ENCODE peak calls at places on chromosomes 12 and 14, in six cellular contexts. E is testis, O is prostate gland, L is HepG2, Y is adrenal gland, H is uterus. A is an unnamed sample.

GRCh38 chr12:51324953-51325352 is 979 bp upstream of the BIN2 start:
- DNase-seq in H (no peak), L (no peak), O (no peak), E (no peak), Y (no peak), A (no peak)

GRCh38 chr12:96399081-96399918 is 939 bp downstream of the CDK17 start:
- DNase-seq in Y (peak), O (peak), L (peak), H (peak), E (peak), A (peak)

GRCh38 chr14:93269341-93270068 is 62.4 kb downstream of the UBR7 start:
- DNase-seq in H (no peak), E (no peak), L (peak), O (no peak), Y (no peak), A (no peak)

GRCh38 chr12:19307451-19307850 is 131.8 kb upstream of the AEBP2 start:
- DNase-seq in H (no peak), O (no peak), L (no peak), Y (no peak), E (no peak), A (no peak)

GRCh38 chr14:53151867-53152626 is 1.1 kb downstream of the DDHD1 start:
- DNase-seq in Y (peak), H (peak), E (peak), L (peak), O (peak), A (peak)

GRCh38 chr14:77140343-77140936 is 1.2 kb downstream of the ZDHHC22 start:
- DNase-seq in E (no peak), O (no peak), L (no peak), H (no peak), Y (no peak), A (no peak)

GRCh38 chr12:118448341-118448740 is 72.0 kb downstream of the SUDS3 start:
- DNase-seq in O (no peak), E (no peak), L (no peak), H (no peak), Y (no peak), A (no peak)

GRCh38 chr14:35047961-35048513 is 2.0 kb downstream of the FAM177A1 start:
- DNase-seq in O (no peak), Y (no peak), H (no peak), L (peak), E (no peak), A (no peak)

GRCh38 chr14:91126761-91127160 is 12.9 kb downstream of the DGLUCY start:
- DNase-seq in L (no peak), O (no peak), H (no peak), Y (no peak), E (no peak), A (no peak)

GRCh38 chr12:57619434-57620244 is 8.4 kb downstream of the ARHGEF25 start:
- DNase-seq in L (no peak), E (no peak), Y (no peak), O (no peak), H (no peak), A (no peak)

GRCh38 chr12:14558377-14559051 is 9.2 kb downstream of the PLBD1 start:
- DNase-seq in O (no peak), Y (no peak), L (no peak), E (no peak), H (no peak), A (no peak)

GRCh38 chr14:63523735-63524408 is 19.3 kb downstream of the PPP2R5E start:
- DNase-seq in E (no peak), Y (no peak), L (no peak), H (no peak), O (no peak), A (no peak)

DNA sequence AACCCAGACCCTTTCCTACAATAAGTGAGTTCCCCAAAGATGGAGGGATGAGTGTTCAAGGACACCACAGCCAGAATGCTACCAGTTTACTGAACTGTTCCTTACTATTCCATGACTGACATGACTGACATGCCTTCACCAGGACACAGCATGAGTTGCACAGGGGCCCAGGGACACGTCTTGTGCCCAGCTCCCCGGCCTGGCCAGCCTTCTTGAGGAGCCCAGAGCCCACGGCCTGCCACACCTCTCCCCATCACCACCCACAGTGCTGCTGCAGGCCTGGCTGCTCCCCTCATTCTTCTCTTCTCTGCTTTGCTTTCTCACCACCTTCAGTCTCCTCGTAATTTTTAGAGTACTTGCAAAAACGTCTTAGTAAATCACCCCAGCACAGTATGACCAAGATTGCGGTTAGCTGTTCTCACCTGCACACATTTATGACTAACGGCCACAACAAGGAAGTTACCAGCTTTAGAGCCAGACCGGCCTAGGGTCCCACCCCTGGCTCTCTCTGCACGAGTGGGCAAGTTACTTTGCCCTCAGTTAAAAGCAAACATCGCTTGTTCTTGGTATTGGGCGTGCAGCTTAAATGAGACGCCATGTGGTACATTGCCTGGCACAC is 18.5 kb downstream of the PPP2R5E start:
- DNase-seq in H (no peak), E (no peak), L (no peak), O (no peak), Y (no peak), A (no peak)
- TF ChIP-seq POLR2A in H (no peak), E (no peak), L (no peak), O (no peak), Y (no peak), A (no peak)

GRCh38 chr12:106955377-106956047 is at the start of gene TMEM263:
- DNase-seq in E (peak), L (peak), Y (peak), O (peak), H (peak), A (peak)
- TF ChIP-seq POLR2A in E (peak), L (peak), Y (peak), O (peak), H (peak), A (peak)

DNA sequence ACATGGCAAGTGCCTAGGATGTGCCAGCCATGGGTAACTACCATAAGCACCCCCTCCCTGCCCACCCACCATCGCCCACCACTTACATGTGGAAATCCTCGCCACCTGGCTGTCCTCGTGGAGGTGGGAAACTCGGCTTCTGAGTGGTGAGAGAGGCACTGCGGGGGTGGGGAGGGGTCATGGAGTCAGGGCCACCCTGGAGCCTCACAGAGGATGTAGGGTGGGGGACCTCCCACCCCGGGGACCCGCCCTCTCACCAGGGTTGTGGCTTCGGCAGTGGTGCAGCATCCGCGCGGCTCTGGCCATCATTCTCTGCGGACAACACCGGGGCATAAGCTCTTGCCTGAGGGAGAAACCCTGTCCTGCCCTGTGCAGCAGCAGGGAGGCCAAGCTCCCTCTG is 12.6 kb upstream of the ENDOU start:
- DNase-seq in E (no peak), Y (no peak), H (peak), L (no peak), O (no peak), A (no peak)
- TF ChIP-seq POLR2A in E (no peak), Y (no peak), H (no peak), L (no peak), O (no peak), A (no peak)

DNA sequence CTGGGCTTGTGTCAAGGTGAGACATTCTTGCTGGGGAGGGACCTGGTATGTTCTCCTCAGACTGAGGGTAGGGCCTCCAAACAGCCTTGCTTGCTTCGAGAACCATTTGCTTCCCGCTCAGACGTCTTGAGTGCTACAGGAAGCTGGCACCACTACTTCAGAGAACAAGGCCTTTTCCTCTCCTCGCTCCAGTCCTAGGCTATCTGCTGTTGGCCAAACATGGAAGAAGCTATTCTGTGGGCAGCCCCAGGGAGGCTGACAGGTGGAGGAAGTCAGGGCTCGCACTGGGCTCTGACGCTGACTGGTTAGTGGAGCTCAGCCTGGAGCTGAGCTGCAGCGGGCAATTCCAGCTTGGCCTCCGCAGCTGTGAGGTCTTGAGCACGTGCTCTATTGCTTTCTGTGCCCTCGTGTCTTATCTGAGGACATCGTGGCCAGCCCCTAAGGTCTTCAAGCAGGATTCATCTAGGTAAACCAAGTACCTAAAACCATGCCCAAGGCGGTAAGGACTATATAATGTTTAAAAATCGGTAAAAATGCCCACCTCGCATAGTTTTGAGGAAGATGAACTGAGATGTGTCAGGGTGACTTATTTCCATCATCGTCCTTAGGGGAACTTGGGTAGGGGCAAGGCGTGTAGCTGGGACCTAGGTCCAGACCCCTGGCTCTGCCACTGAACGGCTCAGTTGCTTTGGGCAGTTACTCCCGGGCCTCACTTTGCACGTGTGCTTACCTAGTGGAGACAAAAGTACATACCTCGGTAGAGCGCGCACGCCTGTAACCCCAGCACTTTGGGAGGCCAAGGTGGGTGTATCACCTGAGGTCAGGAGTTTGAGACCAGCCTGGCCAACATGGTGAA is 4.3 kb downstream of the GAPDH start:
- DNase-seq in Y (peak), O (no peak), E (no peak), L (peak), H (no peak), A (no peak)
- TF ChIP-seq POLR2A in Y (no peak), O (no peak), E (no peak), L (peak), H (no peak), A (peak)

GRCh38 chr14:64947710-64948611 is 5.4 kb upstream of the GPX2 start:
- DNase-seq in Y (peak), H (no peak), O (no peak), L (peak), E (no peak), A (no peak)
- TF ChIP-seq POLR2A in Y (no peak), H (no peak), O (no peak), L (peak), E (no peak), A (no peak)

GRCh38 chr12:111424189-111424792 is 18.6 kb downstream of the SH2B3 start:
- DNase-seq in H (no peak), Y (no peak), O (no peak), L (no peak), E (no peak), A (no peak)
- TF ChIP-seq POLR2A in H (no peak), Y (no peak), O (no peak), L (no peak), E (no peak), A (no peak)

GRCh38 chr14:54566410-54567223 is at the start of gene SAMD4A:
- DNase-seq in H (peak), E (peak), O (peak), L (peak), Y (peak), A (peak)

GRCh38 chr14:54564799-54565235 is 2.1 kb upstream of the SAMD4A start:
- DNase-seq in Y (no peak), O (no peak), E (peak), H (peak), L (peak), A (no peak)

GRCh38 chr14:54564071-54564798 is 2.7 kb upstream of the SAMD4A start:
- DNase-seq in Y (no peak), H (no peak), L (peak), E (no peak), O (no peak), A (no peak)

GRCh38 chr14:54566152-54566409 is 847 bp upstream of the SAMD4A start:
- DNase-seq in E (no peak), O (no peak), L (no peak), H (no peak), Y (no peak), A (no peak)

DNA sequence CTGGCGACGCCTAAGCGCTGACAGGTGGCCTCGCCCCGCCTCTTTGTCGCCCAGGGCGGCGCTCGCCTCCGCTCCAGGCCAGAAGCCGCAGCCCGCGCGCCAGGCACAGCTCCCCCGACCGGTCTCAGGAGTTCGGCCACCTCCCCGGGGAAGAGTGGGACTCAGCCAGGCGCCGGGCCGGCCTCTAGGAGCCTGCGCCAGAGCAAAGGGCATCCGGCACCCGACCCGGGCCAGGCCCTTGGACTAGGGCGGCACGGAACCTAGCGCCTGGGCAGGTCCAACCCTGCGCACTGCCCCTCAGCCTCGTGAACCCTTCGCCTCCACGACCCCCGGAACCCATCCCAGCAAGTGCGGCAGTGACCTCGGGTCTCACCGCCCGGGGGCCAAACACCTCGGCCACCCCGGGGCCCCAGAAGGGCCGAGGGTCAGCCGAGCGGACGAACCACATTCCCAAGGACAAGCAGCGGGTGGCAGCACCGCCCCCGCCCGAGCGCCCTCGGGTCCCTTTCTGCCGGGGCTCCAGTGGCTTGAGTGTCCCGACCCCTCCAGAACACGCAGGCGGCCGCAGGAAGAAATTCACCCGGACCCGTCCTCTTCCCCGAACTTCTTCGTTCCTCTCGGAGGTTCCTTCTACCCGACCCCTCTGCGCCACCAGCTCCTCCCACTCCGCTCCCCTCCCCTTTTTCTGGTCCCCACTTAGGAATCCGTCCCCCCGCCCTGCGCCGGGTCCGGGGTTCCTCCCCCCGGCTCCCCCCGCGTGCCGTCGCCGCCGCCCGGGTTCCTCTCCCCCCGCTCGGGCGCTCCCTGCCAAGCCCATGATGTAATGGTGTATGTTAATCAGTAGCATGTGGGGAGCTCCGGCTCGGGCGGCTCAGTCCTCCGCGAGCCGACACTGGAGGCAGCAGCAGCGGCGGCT is 1.4 kb upstream of the SAMD4A start:
- DNase-seq in H (peak), Y (peak), L (peak), E (peak), O (peak), A (peak)
- TF ChIP-seq POLR2A in H (peak), Y (peak), L (peak), E (no peak), O (peak), A (peak)

GRCh38 chr12:26870491-26871419 is 37.8 kb upstream of the ITPR2 start:
- DNase-seq in L (no peak), H (no peak), E (no peak), Y (peak), O (peak), A (no peak)
- TF ChIP-seq POLR2A in L (no peak), H (no peak), E (no peak), Y (no peak), O (no peak), A (no peak)

GRCh38 chr12:8549381-8549780 is 8.7 kb upstream of the CLEC4E start:
- DNase-seq in L (no peak), O (no peak), Y (no peak), E (no peak), H (no peak), A (no peak)
- TF ChIP-seq POLR2A in L (no peak), O (no peak), Y (no peak), E (no peak), H (no peak), A (no peak)

GRCh38 chr12:127482950-127483349 is 784.0 kb upstream of the TMEM132C start:
- DNase-seq in Y (no peak), L (no peak), E (no peak), H (no peak), O (no peak), A (no peak)

GRCh38 chr12:127480775-127481314 is 786.1 kb upstream of the TMEM132C start:
- DNase-seq in L (peak), Y (no peak), O (no peak), H (no peak), E (no peak), A (no peak)

GRCh38 chr12:127479256-127479655 is 787.7 kb upstream of the TMEM132C start:
- DNase-seq in E (no peak), O (no peak), Y (no peak), H (no peak), L (no peak), A (no peak)
- TF ChIP-seq POLR2A in E (no peak), O (no peak), Y (no peak), H (no peak), L (no peak), A (no peak)

A was measured in GM12892.